ENCODE peak calls at places on chromosomes 4 and X, in nine cellular contexts. F, R, G, A, S, E, Q, W and D are unnamed samples.
A peak's percentile ranks its signal among the peaks of the same experiment; 100 is the strongest.

GRCh38 chr4:6188687-6189305 is 11.6 kb downstream of the JAKMIP1 start:
- DNase-seq in F (no peak), R (peak; percentile 2), G (no peak), A (no peak), S (no peak), E (no peak), Q (no peak), W (no peak), D (no peak)

GRCh38 chr4:176635372-176636261 is 157.1 kb downstream of the VEGFC start:
- DNase-seq in F (no peak), R (peak; percentile 23), G (peak; percentile 85), A (peak; percentile 84), S (peak; percentile 18), E (peak; percentile 24), Q (peak; percentile 92), W (peak; percentile 49), D (no peak)

GRCh38 chr4:117941611-117942010 is 92.7 kb upstream of the NDST3 start:
- DNase-seq in F (no peak), R (no peak), G (no peak), A (no peak), S (no peak), E (no peak), Q (no peak), W (no peak), D (no peak)

GRCh38 chr4:101801957-101802356 is 11.4 kb downstream of the BANK1 start:
- DNase-seq in F (peak; percentile 57), R (no peak), G (no peak), A (no peak), S (no peak), E (no peak), Q (no peak), W (no peak), D (no peak)

GRCh38 chr4:118288097-118288496 is 64.7 kb downstream of the PRSS12 start:
- DNase-seq in F (no peak), R (no peak), G (peak; percentile 79), A (peak; percentile 82), S (no peak), E (no peak), Q (no peak), W (no peak), D (no peak)

GRCh38 chrX:16239211-16239610 is 71.9 kb downstream of the MAGEB17 start:
- DNase-seq in F (no peak), R (peak; percentile 91), G (peak; percentile 88), A (peak; percentile 81), S (peak; percentile 58), E (peak; percentile 56), Q (peak; percentile 87), W (peak; percentile 72), D (no peak)

GRCh38 chrX:9147631-9148189 is 113.8 kb upstream of the FAM9B start:
- DNase-seq in F (no peak), R (no peak), G (no peak), A (no peak), S (no peak), E (no peak), Q (no peak), W (no peak), D (no peak)

GRCh38 chr4:82785248-82786003 is 13.2 kb downstream of the SCD5 start:
- DNase-seq in F (peak; percentile 76), R (peak; percentile 75), G (peak; percentile 89), A (peak; percentile 82), S (no peak), E (no peak), Q (peak; percentile 96), W (peak; percentile 68), D (no peak)

GRCh38 chr4:8505229-8505628 is 64.7 kb downstream of the TRMT44 start:
- DNase-seq in F (no peak), R (no peak), G (no peak), A (no peak), S (no peak), E (no peak), Q (no peak), W (no peak), D (no peak)

GRCh38 chr4:123862812-123863211 is 466.2 kb downstream of the SPRY1 start:
- DNase-seq in F (no peak), R (no peak), G (peak; percentile 65), A (no peak), S (no peak), E (no peak), Q (no peak), W (no peak), D (no peak)